ENCODE peak calls at places on chromosomes 16 and 17, in ten cellular contexts. B is stimulated activated CD4-positive, alpha-beta T cell treated with anti-CD3 and anti-CD28 coated beads, TNF-alpha, amount 100 ng/mL, for 48 hours; H is posterior cingulate gyrus; I is ELR; J is hepatocyte; O is psoas muscle; Y is stimulated activated CD8-positive, alpha-beta memory T cell treated with anti-CD3 and anti-CD28 coated beads, Interleukin-12 subunit alpha, Interleukin-12 subunit beta, amount 100 ng/mL, for 1 hour; G is NCI-H2107; A is NCI-H510A; M is endothelial cell of umbilical vein. X is an unnamed sample.

GRCh38 chr16:54649846-54650245 is 280.8 kb upstream of the IRX5 start:
- DNase-seq in B (no peak), H (no peak), I (no peak), J (no peak), O (no peak), Y (no peak), G (no peak), A (no peak), M (no peak), X (peak)

GRCh38 chr17:61203765-61204164 is 195.9 kb upstream of the TBX2 start:
- DNase-seq in B (no peak), H (no peak), I (no peak), J (no peak), O (no peak), Y (no peak), G (no peak), A (no peak), M (no peak), X (no peak)

GRCh38 chr17:61116577-61116976 is 283.1 kb upstream of the TBX2 start:
- DNase-seq in B (no peak), H (no peak), I (no peak), J (no peak), O (no peak), Y (no peak), G (no peak), A (no peak), M (no peak), X (no peak)

GRCh38 chr17:56269509-56269908 is 116.2 kb downstream of the ANKFN1 start:
- DNase-seq in B (no peak), H (no peak), I (no peak), J (no peak), O (no peak), Y (no peak), G (no peak), A (no peak), M (no peak), X (no peak)

GRCh38 chr17:20999044-20999573 is 43.7 kb downstream of the USP22 start:
- DNase-seq in B (no peak), H (no peak), I (no peak), J (peak), O (peak), Y (no peak), G (no peak), A (no peak), M (no peak), X (no peak)

GRCh38 chr17:69762359-69762758 is 312.7 kb upstream of the KCNJ16 start:
- DNase-seq in B (no peak), H (no peak), I (no peak), J (no peak), O (no peak), Y (no peak), G (no peak), A (no peak), M (no peak), X (no peak)

GRCh38 chr17:14341866-14342265 is 41.0 kb downstream of the HS3ST3B1 start:
- DNase-seq in B (no peak), H (no peak), I (no peak), J (no peak), O (no peak), Y (no peak), G (no peak), A (no peak), M (no peak), X (no peak)

GRCh38 chr17:79169366-79169765 is 94.7 kb downstream of the ENGASE start:
- DNase-seq in B (no peak), H (no peak), I (no peak), J (no peak), O (no peak), Y (no peak), G (no peak), A (no peak), M (no peak), X (no peak)

GRCh38 chr17:44345497-44346026 is 460 bp downstream of the GRN start:
- DNase-seq in B (no peak), H (peak), I (peak), J (peak), O (no peak), Y (peak), G (peak), A (peak), M (peak), X (peak)

GRCh38 chr16:87040169-87041117 is 276.7 kb downstream of the C16orf95 start:
- DNase-seq in B (no peak), H (no peak), I (no peak), J (no peak), O (no peak), Y (no peak), G (no peak), A (no peak), M (no peak), X (no peak)

GRCh38 chr16:84886536-84887090 is 66.8 kb downstream of the CRISPLD2 start:
- DNase-seq in B (no peak), H (peak), I (no peak), J (no peak), O (no peak), Y (no peak), G (no peak), A (no peak), M (no peak), X (no peak)

GRCh38 chr17:79294459-79295071 is 219.9 kb downstream of the ENGASE start:
- DNase-seq in B (peak), H (no peak), I (peak), J (peak), O (peak), Y (peak), G (no peak), A (no peak), M (peak), X (peak)

GRCh38 chr16:51146256-51146924 is 4.7 kb downstream of the SALL1 start:
- DNase-seq in B (no peak), H (no peak), I (peak), J (no peak), O (no peak), Y (no peak), G (no peak), A (no peak), M (no peak), X (no peak)

GRCh38 chr17:60947100-60947499 is 269.4 kb downstream of the BCAS3 start:
- DNase-seq in B (no peak), H (no peak), I (peak), J (no peak), O (no peak), Y (no peak), G (no peak), A (no peak), M (no peak), X (no peak)

GRCh38 chr17:8371786-8372185 is 4.7 kb downstream of the KRABD2 start:
- DNase-seq in B (no peak), H (no peak), I (no peak), J (no peak), O (no peak), Y (no peak), G (no peak), A (no peak), M (peak), X (no peak)

GRCh38 chr17:16027708-16028584 is 28.3 kb downstream of the TTC19 start:
- DNase-seq in B (peak), H (no peak), I (peak), J (peak), O (no peak), Y (peak), G (no peak), A (no peak), M (peak), X (peak)

GRCh38 chr17:68768804-68769203 is 167.6 kb upstream of the FAM20A start:
- DNase-seq in B (no peak), H (no peak), I (no peak), J (no peak), O (no peak), Y (no peak), G (no peak), A (no peak), M (no peak), X (no peak)

GRCh38 chr17:11736613-11737289 is 138.5 kb downstream of the DNAH9 start:
- DNase-seq in B (no peak), H (peak), I (no peak), J (no peak), O (no peak), Y (no peak), G (no peak), A (no peak), M (no peak), X (no peak)

GRCh38 chr17:36674278-36674650 is 72.9 kb downstream of the MRM1 start:
- DNase-seq in B (peak), H (no peak), I (no peak), J (no peak), O (no peak), Y (peak), G (no peak), A (no peak), M (no peak), X (peak)

GRCh38 chr16:54627616-54628015 is 303.0 kb upstream of the IRX5 start:
- DNase-seq in B (no peak), H (peak), I (peak), J (no peak), O (no peak), Y (no peak), G (no peak), A (no peak), M (no peak), X (no peak)

GRCh38 chr17:43591750-43592562 is 45.8 kb upstream of the ETV4 start:
- DNase-seq in B (no peak), H (no peak), I (peak), J (peak), O (peak), Y (no peak), G (no peak), A (no peak), M (peak), X (no peak)

GRCh38 chr16:27243725-27244362 is 24.7 kb downstream of the NSMCE1 start:
- DNase-seq in B (no peak), H (no peak), I (no peak), J (no peak), O (no peak), Y (no peak), G (no peak), A (no peak), M (no peak), X (no peak)

GRCh38 chr16:49869731-49870130 is 13.8 kb upstream of the ZNF423 start:
- DNase-seq in B (no peak), H (peak), I (no peak), J (no peak), O (no peak), Y (no peak), G (no peak), A (no peak), M (no peak), X (no peak)

GRCh38 chr17:79761894-79762570 is 15.9 kb upstream of the CBX2 start:
- DNase-seq in B (no peak), H (peak), I (no peak), J (no peak), O (no peak), Y (no peak), G (no peak), A (no peak), M (no peak), X (no peak)

GRCh38 chr16:47971225-47971624 is 184.6 kb downstream of the ABCC12 start:
- DNase-seq in B (no peak), H (no peak), I (no peak), J (no peak), O (no peak), Y (no peak), G (no peak), A (no peak), M (no peak), X (no peak)

GRCh38 chr17:79093270-79093669 is 18.6 kb downstream of the ENGASE start:
- DNase-seq in B (no peak), H (no peak), I (no peak), J (no peak), O (no peak), Y (no peak), G (no peak), A (no peak), M (no peak), X (no peak)

GRCh38 chr16:79863128-79864031 is 262.8 kb upstream of the MAF start:
- DNase-seq in B (no peak), H (no peak), I (no peak), J (no peak), O (no peak), Y (no peak), G (no peak), A (no peak), M (no peak), X (no peak)

GRCh38 chr17:2450016-2450650 is 49.3 kb upstream of the MNT start:
- DNase-seq in B (no peak), H (no peak), I (no peak), J (no peak), O (no peak), Y (no peak), G (no peak), A (no peak), M (peak), X (no peak)

GRCh38 chr17:38590988-38591758 is 14.6 kb downstream of the SRCIN1 start:
- DNase-seq in B (no peak), H (no peak), I (no peak), J (no peak), O (no peak), Y (no peak), G (no peak), A (no peak), M (no peak), X (no peak)

X was measured in DMS53.